ENCODE peak calls at places on chromosomes 11 and 22, in five cellular contexts. E, O, V, R and F are unnamed samples.

GRCh38 chr11:124751391-124751740 is 689 bp downstream of the VSIG2 start:
- DNase-seq in E (no peak), O (peak), V (no peak), R (no peak), F (no peak)

GRCh38 chr22:26835929-26836528 is 178.6 kb downstream of the MIAT start:
- DNase-seq in E (peak), O (peak), V (peak), R (no peak), F (peak)

GRCh38 chr11:100942016-100942415 is 187.6 kb downstream of the PGR start:
- DNase-seq in E (peak), O (no peak), V (no peak), R (no peak), F (no peak)

GRCh38 chr22:19178659-19179471 is at the start of gene SLC25A1:
- DNase-seq in E (peak), O (peak), V (peak), R (peak), F (peak)

GRCh38 chr22:19820880-19821522 is 33.7 kb downstream of the GNB1L start:
- DNase-seq in E (no peak), O (peak), V (no peak), R (no peak), F (no peak)

GRCh38 chr22:39309881-39310714 is 9.3 kb downstream of the RPL3 start:
- DNase-seq in E (no peak), O (no peak), V (no peak), R (no peak), F (no peak)

GRCh38 chr11:125939081-125939521 is 6.7 kb upstream of the VSIG10L2 start:
- DNase-seq in E (no peak), O (no peak), V (no peak), R (no peak), F (no peak)

GRCh38 chr11:113289341-113290187 is 24.8 kb upstream of the TTC12 start:
- DNase-seq in E (peak), O (peak), V (peak), R (peak), F (peak)

GRCh38 chr11:36456136-36456535 is 53.9 kb downstream of the TRAF6 start:
- DNase-seq in E (no peak), O (no peak), V (no peak), R (no peak), F (no peak)

GRCh38 chr11:132962026-132962425 is 570.3 kb downstream of the OPCML start:
- DNase-seq in E (no peak), O (peak), V (no peak), R (no peak), F (no peak)

GRCh38 chr11:123654566-123655081 is at the start of gene SCN3B:
- DNase-seq in E (peak), O (peak), V (peak), R (no peak), F (peak)

GRCh38 chr11:61814242-61814957 is 2.4 kb downstream of the FADS1 start:
- DNase-seq in E (peak), O (peak), V (peak), R (no peak), F (no peak)

GRCh38 chr11:61812736-61813411 is 3.9 kb downstream of the FADS1 start:
- DNase-seq in E (no peak), O (no peak), V (no peak), R (no peak), F (no peak)

GRCh38 chr11:61815790-61816735 is 740 bp downstream of the FADS1 start:
- DNase-seq in E (peak), O (peak), V (peak), R (no peak), F (peak)

GRCh38 chr11:61816736-61817455 is at the start of gene FADS1:
- DNase-seq in E (peak), O (peak), V (peak), R (peak), F (peak)

GRCh38 chr11:61814958-61815789 is 1.6 kb downstream of the FADS1 start:
- DNase-seq in E (peak), O (peak), V (peak), R (peak), F (peak)
- TF ChIP-seq FOXM1 in E (peak), O (no peak), V (no peak), R (no peak), F (no peak)

GRCh38 chr11:106086850-106087249 is 9.4 kb downstream of the AASDHPPT start:
- DNase-seq in E (no peak), O (no peak), V (no peak), R (no peak), F (no peak)
- TF ChIP-seq FOXM1 in E (no peak), O (no peak), V (no peak), R (no peak), F (no peak)

GRCh38 chr11:17597770-17598169 is 50.7 kb downstream of the OTOG start:
- DNase-seq in E (no peak), O (no peak), V (no peak), R (no peak), F (no peak)

GRCh38 chr11:17595526-17596309 is 48.7 kb downstream of the OTOG start:
- DNase-seq in E (no peak), O (no peak), V (no peak), R (no peak), F (no peak)

GRCh38 chr11:17594686-17595192 is 47.7 kb downstream of the OTOG start:
- DNase-seq in E (no peak), O (no peak), V (no peak), R (no peak), F (no peak)

GRCh38 chr11:17596310-17596669 is 49.2 kb downstream of the OTOG start:
- DNase-seq in E (no peak), O (no peak), V (no peak), R (no peak), F (no peak)

GRCh38 chr11:17596711-17597110 is 49.7 kb downstream of the OTOG start:
- DNase-seq in E (no peak), O (no peak), V (no peak), R (no peak), F (no peak)
- TF ChIP-seq FOXM1 in E (no peak), O (no peak), V (no peak), R (no peak), F (no peak)

GRCh38 chr11:61671527-61671926 is 8.7 kb upstream of the DAGLA start:
- DNase-seq in E (peak), O (no peak), V (peak), R (no peak), F (no peak)
- TF ChIP-seq FOXM1 in E (no peak), O (no peak), V (no peak), R (no peak), F (no peak)

GRCh38 chr11:12922418-12922817 is 86.7 kb upstream of the RASSF10 start:
- DNase-seq in E (no peak), O (no peak), V (no peak), R (no peak), F (no peak)
- TF ChIP-seq FOXM1 in E (no peak), O (no peak), V (no peak), R (no peak), F (no peak)

DNA sequence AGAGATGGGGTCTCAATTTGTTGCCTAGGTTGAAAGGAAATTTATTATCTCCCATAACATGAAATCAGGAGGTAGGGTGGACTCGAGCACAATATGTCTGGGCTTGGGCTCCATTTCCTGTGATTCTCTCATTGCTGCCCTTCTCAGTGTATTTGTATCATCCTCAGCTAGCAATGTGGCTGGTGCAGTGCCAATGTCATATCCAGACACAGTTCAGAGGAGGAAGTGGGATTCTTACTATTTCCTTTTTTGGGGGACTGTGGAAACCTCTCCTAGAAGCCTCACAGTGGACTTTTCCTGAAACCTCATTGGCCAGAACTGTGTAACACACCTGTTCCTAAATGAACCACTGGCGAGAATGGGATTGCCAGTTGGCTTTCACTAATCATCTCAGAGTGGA is 21.0 kb upstream of the SWAP70 start:
- DNase-seq in E (no peak), O (no peak), V (no peak), R (no peak), F (no peak)
- TF ChIP-seq FOXM1 in E (no peak), O (no peak), V (no peak), R (no peak), F (no peak)

GRCh38 chr22:25183959-25184619 is 15.6 kb upstream of the CRYBB3 start:
- DNase-seq in E (no peak), O (no peak), V (peak), R (no peak), F (no peak)
- TF ChIP-seq FOXM1 in E (no peak), O (no peak), V (no peak), R (no peak), F (no peak)

DNA sequence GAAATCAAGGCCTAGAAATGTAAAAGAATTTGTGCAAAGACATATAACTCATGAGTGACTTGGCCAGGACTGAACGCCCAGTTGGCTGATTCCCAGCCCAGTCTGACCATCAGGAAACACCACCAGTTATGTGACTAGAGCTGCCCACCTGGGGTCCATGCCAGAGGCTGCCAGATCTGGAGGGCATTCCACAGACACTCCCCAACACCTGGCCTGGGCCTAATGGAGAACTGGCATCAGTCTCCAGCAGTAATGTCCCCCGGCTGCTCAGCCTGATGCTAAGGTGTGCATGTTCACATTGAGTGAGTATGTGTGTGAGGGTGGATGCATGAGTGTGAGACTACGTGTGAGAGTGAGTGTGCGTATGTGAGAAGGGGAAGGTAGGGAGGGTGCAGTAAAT is 15.7 kb downstream of the PLAAT3 start:
- DNase-seq in E (no peak), O (no peak), V (no peak), R (no peak), F (no peak)
- TF ChIP-seq FOXM1 in E (no peak), O (no peak), V (no peak), R (no peak), F (no peak)

GRCh38 chr11:1843796-1844195 is 5.0 kb downstream of the TNNI2 start:
- DNase-seq in E (no peak), O (no peak), V (no peak), R (no peak), F (no peak)

GRCh38 chr11:1843098-1843473 is 4.3 kb downstream of the TNNI2 start:
- DNase-seq in E (no peak), O (no peak), V (no peak), R (no peak), F (no peak)

GRCh38 chr11:1845095-1845429 is 6.3 kb downstream of the TNNI2 start:
- DNase-seq in E (no peak), O (no peak), V (no peak), R (no peak), F (no peak)

GRCh38 chr11:1845571-1846452 is 7.0 kb downstream of the TNNI2 start:
- DNase-seq in E (no peak), O (no peak), V (no peak), R (no peak), F (no peak)

DNA sequence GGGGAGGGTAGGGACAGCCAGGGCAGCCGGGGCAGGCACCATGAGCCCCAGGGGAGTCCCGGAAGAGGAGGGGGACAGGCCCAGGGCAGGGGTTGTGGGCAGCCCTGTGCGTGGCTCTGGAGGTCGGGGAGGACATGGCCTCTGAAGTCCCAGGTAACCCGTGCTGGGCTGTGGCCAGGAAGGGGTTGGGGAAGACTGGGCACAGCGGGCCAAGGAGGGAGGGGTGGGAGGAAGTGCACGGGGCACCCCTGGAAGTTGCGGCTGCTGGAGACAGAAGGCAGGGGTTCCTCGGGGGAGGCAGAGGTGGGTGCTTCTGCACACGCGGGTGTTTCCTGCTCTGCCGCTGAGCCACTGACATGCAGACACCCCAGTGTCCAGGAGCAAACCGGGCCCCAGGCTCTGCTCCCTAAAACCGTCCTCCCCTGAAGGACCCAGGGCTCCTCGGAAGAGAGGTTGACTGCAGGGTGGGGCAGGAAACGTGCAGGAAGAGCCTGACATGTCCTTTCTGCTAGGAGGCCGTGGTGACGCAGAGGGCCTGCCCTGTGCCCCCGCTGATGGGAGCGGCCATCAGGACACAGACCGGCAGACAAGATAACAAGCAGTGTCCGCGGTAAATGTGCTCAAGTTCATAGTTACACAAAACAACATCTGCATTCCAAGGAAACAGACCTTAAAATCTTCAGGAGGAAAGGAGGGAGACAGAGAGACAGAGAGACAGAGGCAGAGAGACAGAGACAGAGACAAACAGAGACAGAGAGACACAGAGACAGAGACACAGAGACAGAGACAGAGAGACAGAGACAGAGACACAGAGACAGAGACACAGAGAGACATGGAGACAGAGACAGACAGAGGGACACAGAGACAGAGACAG is 5.7 kb downstream of the TNNI2 start:
- DNase-seq in E (peak), O (peak), V (no peak), R (no peak), F (no peak)
- TF ChIP-seq FOXM1 in E (peak), O (no peak), V (no peak), R (no peak), F (no peak)

DNA sequence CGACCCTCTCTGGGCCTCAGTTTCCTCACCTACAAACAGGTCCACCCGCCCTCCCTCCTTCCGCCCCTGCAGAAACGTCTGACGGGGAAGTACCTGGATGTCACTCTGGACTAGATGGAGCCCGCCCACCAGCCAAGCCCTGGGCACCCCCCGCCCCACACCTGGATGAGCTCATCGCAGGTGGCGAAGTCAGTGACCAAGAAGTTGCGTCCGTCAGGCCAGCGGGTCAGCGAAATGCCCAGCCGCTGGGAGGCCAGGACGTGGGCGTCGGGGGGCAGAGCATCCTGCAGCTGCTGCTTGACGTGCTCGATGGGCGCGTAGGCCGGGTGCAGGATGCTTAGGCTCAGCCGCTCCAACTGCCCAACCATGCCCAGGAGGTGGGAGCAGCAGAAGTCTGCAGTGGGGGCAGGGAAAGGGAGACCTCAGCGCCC is 897 bp downstream of the PNPLA5 start:
- DNase-seq in E (no peak), O (no peak), V (no peak), R (no peak), F (no peak)
- TF ChIP-seq FOXM1 in E (no peak), O (no peak), V (no peak), R (no peak), F (no peak)